ENCODE peak calls at places on chromosomes 11 and 22, in seven cellular contexts. H, W, J, R, K, X and O are unnamed samples.

GRCh38 chr11:6233984-6234313 is 487 bp downstream of the FHIP1B start:
- DNase-seq in J (no peak), H (no peak), W (no peak), X (no peak), K (no peak), R (no peak), O (no peak)

GRCh38 chr11:93085097-93085496 is 112.7 kb downstream of the SLC36A4 start:
- DNase-seq in J (peak; percentile 7), W (no peak), K (peak; percentile 8), R (no peak), X (no peak), H (no peak), O (no peak)

GRCh38 chr11:114183041-114183511 is 113.1 kb upstream of the NNMT start:
- DNase-seq in H (peak; percentile 46), W (no peak), K (peak; percentile 25), J (no peak), X (no peak), R (peak; percentile 83), O (no peak)

GRCh38 chr11:83724704-83725114 is 438.5 kb upstream of the CCDC90B start:
- DNase-seq in R (peak; percentile 36), K (peak; percentile 18), W (no peak), X (peak; percentile 4), J (no peak), H (no peak), O (no peak)

GRCh38 chr11:119739975-119740374 is 11.0 kb upstream of the NECTIN1 start:
- DNase-seq in H (no peak), K (no peak), J (no peak), R (no peak), W (no peak), X (no peak), O (no peak)

GRCh38 chr11:128294001-128294684 is 293.2 kb downstream of the ETS1 start:
- DNase-seq in R (no peak), J (no peak), H (peak; percentile 71), K (no peak), W (no peak), X (no peak), O (no peak)

GRCh38 chr11:114440121-114440860 is 1.0 kb downstream of the REXO2 start:
- DNase-seq in H (no peak), W (no peak), R (no peak), K (no peak), J (peak; percentile 56), X (peak; percentile 27), O (no peak)

GRCh38 chr11:20327377-20327776 is 36.1 kb upstream of the HTATIP2 start:
- DNase-seq in W (no peak), H (peak; percentile 21), R (no peak), K (no peak), X (no peak), J (no peak), O (no peak)

GRCh38 chr22:32583921-32584335 is 109.3 kb downstream of the FBXO7 start:
- DNase-seq in H (no peak), W (no peak), R (no peak), K (peak; percentile 90), X (peak; percentile 66), J (no peak), O (no peak)

GRCh38 chr11:79507726-79508125 is 66.9 kb upstream of the TENM4 start:
- DNase-seq in K (no peak), W (no peak), H (no peak), X (no peak), J (no peak), R (no peak), O (no peak)

GRCh38 chr22:31662668-31663037 is 638 bp upstream of the PISD start:
- DNase-seq in H (no peak), K (no peak), W (no peak), X (no peak), J (no peak), R (no peak), O (no peak)

GRCh38 chr11:66126808-66127555 is 56.9 kb downstream of the PACS1 start:
- DNase-seq in K (peak; percentile 79), J (peak; percentile 64), R (peak; percentile 34), W (no peak), X (peak; percentile 80), H (no peak), O (no peak)

GRCh38 chr11:108063410-108063809 is 54.7 kb downstream of the CUL5 start:
- DNase-seq in X (no peak), R (no peak), K (no peak), H (no peak), W (no peak), J (no peak), O (no peak)

GRCh38 chr22:17093081-17093480 is 8.3 kb downstream of the IL17RA start:
- DNase-seq in H (no peak), J (no peak), X (no peak), R (no peak), K (no peak), W (no peak), O (no peak)

GRCh38 chr11:126547161-126547560 is 191.7 kb downstream of the ST3GAL4 start:
- DNase-seq in K (peak; percentile 79), W (no peak), R (no peak), H (no peak), X (peak; percentile 92), J (peak; percentile 95), O (no peak)

GRCh38 chr11:60334005-60334620 is 7.1 kb downstream of the MS4A6E start:
- DNase-seq in X (peak; percentile 27), K (peak; percentile 36), H (peak; percentile 78), R (peak; percentile 20), W (peak; percentile 61), J (peak; percentile 33), O (peak; percentile 70)

GRCh38 chr11:77112641-77113381 is 10.2 kb downstream of the OMP start:
- DNase-seq in W (no peak), R (no peak), K (no peak), H (no peak), J (no peak), X (no peak), O (no peak)

GRCh38 chr11:77114089-77114463 is 11.4 kb downstream of the OMP start:
- DNase-seq in H (no peak), W (no peak), J (no peak), X (no peak), R (no peak), K (no peak), O (no peak)

GRCh38 chr11:77115181-77115611 is 12.6 kb downstream of the OMP start:
- DNase-seq in J (no peak), X (no peak), K (no peak), R (no peak), H (no peak), W (no peak), O (no peak)

GRCh38 chr11:77111946-77112345 is 9.3 kb downstream of the OMP start:
- DNase-seq in H (no peak), R (no peak), W (no peak), K (no peak), J (no peak), X (no peak), O (no peak)

GRCh38 chr11:77113382-77114088 is 10.9 kb downstream of the OMP start:
- DNase-seq in J (peak; percentile 35), H (peak; percentile 64), W (no peak), X (peak; percentile 28), R (no peak), K (peak; percentile 47), O (no peak)
- TF ChIP-seq CTCF in J (peak; percentile 87), H (peak; percentile 83), W (peak; percentile 74), X (peak; percentile 60), R (no peak), K (peak; percentile 60), O (no peak)

GRCh38 chr22:50467341-50467740 is 7.5 kb downstream of the SBF1 start:
- DNase-seq in H (no peak), J (no peak), X (no peak), W (no peak), R (no peak), K (no peak), O (no peak)
- TF ChIP-seq CTCF in H (no peak), J (no peak), X (no peak), W (no peak), R (no peak), K (no peak), O (no peak)

GRCh38 chr22:46038516-46039430 is 61.8 kb upstream of the WNT7B start:
- DNase-seq in H (no peak), K (peak; percentile 54), X (no peak), W (no peak), R (peak; percentile 23), J (no peak), O (peak; percentile 16)

GRCh38 chr22:46038174-46038487 is 61.2 kb upstream of the WNT7B start:
- DNase-seq in J (no peak), R (no peak), W (no peak), H (no peak), X (no peak), K (no peak), O (no peak)

GRCh38 chr22:46035380-46035741 is 58.4 kb upstream of the WNT7B start:
- DNase-seq in R (no peak), X (no peak), K (no peak), W (no peak), J (no peak), H (no peak), O (no peak)

GRCh38 chr22:46035742-46036557 is 59.0 kb upstream of the WNT7B start:
- DNase-seq in J (peak; percentile 98), H (peak; percentile 100), X (peak; percentile 99), K (peak; percentile 98), W (peak; percentile 100), R (peak; percentile 99), O (peak; percentile 96)

GRCh38 chr22:46036558-46037408 is 59.8 kb upstream of the WNT7B start:
- DNase-seq in R (peak; percentile 47), W (peak; percentile 9), H (no peak), J (no peak), K (peak; percentile 39), X (no peak), O (peak; percentile 22)
- TF ChIP-seq CTCF in R (no peak), W (no peak), H (no peak), J (peak; percentile 46), K (peak; percentile 5), X (peak; percentile 17), O (no peak)

GRCh38 chr11:99739464-99740089 is 718.8 kb downstream of the CNTN5 start:
- DNase-seq in K (peak; percentile 44), J (no peak), X (no peak), W (no peak), R (no peak), H (no peak), O (no peak)
- TF ChIP-seq CTCF in K (peak; percentile 54), J (peak; percentile 63), X (peak; percentile 32), W (peak; percentile 85), R (no peak), H (peak; percentile 83), O (no peak)

DNA sequence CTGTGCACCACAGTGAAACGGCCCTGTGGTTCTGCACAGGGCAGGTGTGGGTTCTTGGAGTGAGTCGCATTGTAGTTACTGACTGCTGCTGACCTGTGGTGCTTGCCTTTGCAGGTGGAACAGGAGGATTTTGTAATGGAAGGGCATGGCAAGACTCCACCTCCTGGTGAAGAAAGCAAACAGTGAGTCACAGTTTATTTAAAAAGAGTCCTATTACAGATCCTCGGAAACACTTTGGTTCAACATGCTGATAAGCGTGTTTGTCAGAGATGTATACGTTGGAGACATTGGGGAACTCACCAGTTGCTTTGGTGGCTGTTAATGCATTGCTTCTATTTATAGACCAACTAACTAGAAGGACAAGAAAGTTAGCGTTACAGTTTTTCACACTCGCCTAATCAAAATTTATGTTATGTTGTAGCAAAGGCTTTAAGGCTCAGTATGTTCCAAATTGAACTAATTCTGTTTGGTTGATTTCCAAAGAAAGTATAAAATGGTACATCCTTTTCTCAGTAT is 21.7 kb upstream of the TNRC6B start:
- DNase-seq in J (peak; percentile 42), R (no peak), K (peak; percentile 37), H (no peak), X (no peak), W (no peak), O (no peak)
- TF ChIP-seq CTCF in J (peak; percentile 61), R (no peak), K (peak; percentile 22), H (no peak), X (no peak), W (peak; percentile 22), O (no peak)